ENCODE peak calls at places on chromosomes 4 and X, in six cellular contexts. One of them, this sample, is unnamed.

GRCh38 chr4:82528868-82529267 is 32.9 kb downstream of the TMEM150C start:
- DNase-seq in colonic mucosa: no peak
- DNase-seq in left lung: no peak
- DNase-seq in naive thymus-derived CD8-positive, alpha-beta T cell: no peak
- DNase-seq in Right ventricle myocardium superior: no peak
- DNase-seq in T-helper 1 cell: no peak
- DNase-seq in this sample: no peak

GRCh38 chrX:129782706-129783105 is 3.0 kb downstream of the SASH3 start:
- DNase-seq in colonic mucosa: no peak
- DNase-seq in left lung: no peak
- DNase-seq in naive thymus-derived CD8-positive, alpha-beta T cell: no peak
- DNase-seq in Right ventricle myocardium superior: no peak
- DNase-seq in T-helper 1 cell: no peak
- DNase-seq in this sample: no peak

GRCh38 chrX:154317391-154318000 is 21.9 kb downstream of the TKTL1 start:
- DNase-seq in colonic mucosa: no peak
- DNase-seq in left lung: no peak
- DNase-seq in naive thymus-derived CD8-positive, alpha-beta T cell: peak; percentile 66
- DNase-seq in Right ventricle myocardium superior: no peak
- DNase-seq in T-helper 1 cell: no peak
- DNase-seq in this sample: no peak

GRCh38 chr4:109009909-109010308 is 247.1 kb upstream of the ETNPPL start:
- DNase-seq in colonic mucosa: no peak
- DNase-seq in left lung: no peak
- DNase-seq in naive thymus-derived CD8-positive, alpha-beta T cell: no peak
- DNase-seq in Right ventricle myocardium superior: no peak
- DNase-seq in T-helper 1 cell: no peak
- DNase-seq in this sample: no peak

GRCh38 chrX:23372220-23372902 is 37.7 kb downstream of the PTCHD1 start:
- DNase-seq in colonic mucosa: no peak
- DNase-seq in left lung: no peak
- DNase-seq in naive thymus-derived CD8-positive, alpha-beta T cell: no peak
- DNase-seq in Right ventricle myocardium superior: no peak
- DNase-seq in T-helper 1 cell: no peak
- DNase-seq in this sample: no peak

GRCh38 chr4:48016141-48017107 is at the start of the genes CNGA1 and NIPAL1:
- DNase-seq in colonic mucosa: peak; percentile 93
- DNase-seq in left lung: peak; percentile 76
- DNase-seq in naive thymus-derived CD8-positive, alpha-beta T cell: peak; percentile 82
- DNase-seq in Right ventricle myocardium superior: peak; percentile 85
- DNase-seq in T-helper 1 cell: peak; percentile 12
- DNase-seq in this sample: peak; percentile 45

GRCh38 chr4:18051281-18051680 is 29.7 kb upstream of the LCORL start:
- DNase-seq in colonic mucosa: no peak
- DNase-seq in left lung: no peak
- DNase-seq in naive thymus-derived CD8-positive, alpha-beta T cell: no peak
- DNase-seq in Right ventricle myocardium superior: no peak
- DNase-seq in T-helper 1 cell: no peak
- DNase-seq in this sample: no peak

GRCh38 chrX:79138658-79139241 is 5.7 kb upstream of the GPR174 start:
- DNase-seq in colonic mucosa: no peak
- DNase-seq in left lung: no peak
- DNase-seq in naive thymus-derived CD8-positive, alpha-beta T cell: no peak
- DNase-seq in Right ventricle myocardium superior: no peak
- DNase-seq in T-helper 1 cell: no peak
- DNase-seq in this sample: no peak

GRCh38 chr4:155548173-155548572 is 118.5 kb upstream of the GUCY1A1 start:
- DNase-seq in colonic mucosa: no peak
- DNase-seq in left lung: no peak
- DNase-seq in naive thymus-derived CD8-positive, alpha-beta T cell: no peak
- DNase-seq in Right ventricle myocardium superior: no peak
- DNase-seq in T-helper 1 cell: no peak
- DNase-seq in this sample: no peak

GRCh38 chr4:128782076-128782715 is 27.3 kb upstream of the JADE1 start:
- DNase-seq in colonic mucosa: peak; percentile 32
- DNase-seq in left lung: no peak
- DNase-seq in naive thymus-derived CD8-positive, alpha-beta T cell: peak; percentile 83
- DNase-seq in Right ventricle myocardium superior: peak; percentile 53
- DNase-seq in T-helper 1 cell: peak; percentile 42
- DNase-seq in this sample: peak; percentile 21

GRCh38 chrX:82320554-82320953 is 1118.7 kb downstream of the SH3BGRL start:
- DNase-seq in colonic mucosa: no peak
- DNase-seq in left lung: no peak
- DNase-seq in naive thymus-derived CD8-positive, alpha-beta T cell: no peak
- DNase-seq in Right ventricle myocardium superior: no peak
- DNase-seq in T-helper 1 cell: no peak
- DNase-seq in this sample: no peak

GRCh38 chr4:146260521-146260920 is 46.2 kb downstream of the REELD1 start:
- DNase-seq in colonic mucosa: no peak
- DNase-seq in left lung: no peak
- DNase-seq in naive thymus-derived CD8-positive, alpha-beta T cell: no peak
- DNase-seq in Right ventricle myocardium superior: no peak
- DNase-seq in T-helper 1 cell: no peak
- DNase-seq in this sample: no peak

GRCh38 chr4:88897180-88897579 is 159.8 kb downstream of the FAM13A start:
- DNase-seq in colonic mucosa: no peak
- DNase-seq in left lung: no peak
- DNase-seq in naive thymus-derived CD8-positive, alpha-beta T cell: no peak
- DNase-seq in Right ventricle myocardium superior: no peak
- DNase-seq in T-helper 1 cell: no peak
- DNase-seq in this sample: no peak

GRCh38 chr4:25859429-25860148 is 3.2 kb downstream of the SEL1L3 start:
- DNase-seq in colonic mucosa: no peak
- DNase-seq in left lung: no peak
- DNase-seq in naive thymus-derived CD8-positive, alpha-beta T cell: peak; percentile 67
- DNase-seq in Right ventricle myocardium superior: no peak
- DNase-seq in T-helper 1 cell: peak; percentile 82
- DNase-seq in this sample: peak; percentile 50

GRCh38 chrX:102746134-102746584 is 25.6 kb downstream of the GPRASP3 start:
- DNase-seq in colonic mucosa: peak; percentile 33
- DNase-seq in left lung: peak; percentile 47
- DNase-seq in naive thymus-derived CD8-positive, alpha-beta T cell: no peak
- DNase-seq in Right ventricle myocardium superior: peak; percentile 70
- DNase-seq in T-helper 1 cell: no peak
- DNase-seq in this sample: no peak

GRCh38 chr4:139619644-139620043 is 46.0 kb upstream of the MGST2 start:
- DNase-seq in colonic mucosa: no peak
- DNase-seq in left lung: no peak
- DNase-seq in naive thymus-derived CD8-positive, alpha-beta T cell: no peak
- DNase-seq in Right ventricle myocardium superior: no peak
- DNase-seq in T-helper 1 cell: peak; percentile 11
- DNase-seq in this sample: no peak

GRCh38 chrX:11540532-11541377 is 125.0 kb downstream of the ARHGAP6 start:
- DNase-seq in colonic mucosa: no peak
- DNase-seq in left lung: no peak
- DNase-seq in naive thymus-derived CD8-positive, alpha-beta T cell: no peak
- DNase-seq in Right ventricle myocardium superior: peak; percentile 42
- DNase-seq in T-helper 1 cell: no peak
- DNase-seq in this sample: no peak

GRCh38 chrX:26952213-26952612 is 510.9 kb downstream of the PPP4R3C start:
- DNase-seq in colonic mucosa: no peak
- DNase-seq in left lung: no peak
- DNase-seq in naive thymus-derived CD8-positive, alpha-beta T cell: no peak
- DNase-seq in Right ventricle myocardium superior: no peak
- DNase-seq in T-helper 1 cell: no peak
- DNase-seq in this sample: no peak

GRCh38 chr4:7901274-7901845 is 38.3 kb downstream of the AFAP1 start:
- DNase-seq in colonic mucosa: no peak
- DNase-seq in left lung: no peak
- DNase-seq in naive thymus-derived CD8-positive, alpha-beta T cell: no peak
- DNase-seq in Right ventricle myocardium superior: no peak
- DNase-seq in T-helper 1 cell: no peak
- DNase-seq in this sample: no peak

GRCh38 chr4:139711461-139711860 is 45.8 kb downstream of the MGST2 start:
- DNase-seq in colonic mucosa: peak; percentile 34
- DNase-seq in left lung: no peak
- DNase-seq in naive thymus-derived CD8-positive, alpha-beta T cell: no peak
- DNase-seq in Right ventricle myocardium superior: no peak
- DNase-seq in T-helper 1 cell: no peak
- DNase-seq in this sample: no peak

GRCh38 chr4:7970031-7970946 is 30.6 kb upstream of the AFAP1 start:
- DNase-seq in colonic mucosa: peak; percentile 82
- DNase-seq in left lung: no peak
- DNase-seq in naive thymus-derived CD8-positive, alpha-beta T cell: peak; percentile 68
- DNase-seq in Right ventricle myocardium superior: no peak
- DNase-seq in T-helper 1 cell: peak; percentile 69
- DNase-seq in this sample: no peak

GRCh38 chrX:5681159-5681558 is 547.5 kb downstream of the NLGN4X start:
- DNase-seq in colonic mucosa: no peak
- DNase-seq in left lung: no peak
- DNase-seq in naive thymus-derived CD8-positive, alpha-beta T cell: no peak
- DNase-seq in Right ventricle myocardium superior: no peak
- DNase-seq in T-helper 1 cell: no peak
- DNase-seq in this sample: no peak

GRCh38 chr4:129094347-129094746 is 1.0 kb upstream of the SCLT1 start:
- DNase-seq in colonic mucosa: no peak
- DNase-seq in left lung: no peak
- DNase-seq in naive thymus-derived CD8-positive, alpha-beta T cell: no peak
- DNase-seq in Right ventricle myocardium superior: no peak
- DNase-seq in T-helper 1 cell: no peak
- DNase-seq in this sample: no peak

GRCh38 chr4:93776386-93777080 is 52.0 kb upstream of the ATOH1 start:
- DNase-seq in colonic mucosa: no peak
- DNase-seq in left lung: no peak
- DNase-seq in naive thymus-derived CD8-positive, alpha-beta T cell: no peak
- DNase-seq in Right ventricle myocardium superior: no peak
- DNase-seq in T-helper 1 cell: no peak
- DNase-seq in this sample: no peak

GRCh38 chr4:77734928-77735327 is 84.2 kb downstream of the CNOT6L start:
- DNase-seq in colonic mucosa: no peak
- DNase-seq in left lung: no peak
- DNase-seq in naive thymus-derived CD8-positive, alpha-beta T cell: no peak
- DNase-seq in Right ventricle myocardium superior: no peak
- DNase-seq in T-helper 1 cell: peak; percentile 75
- DNase-seq in this sample: peak; percentile 1

GRCh38 chr4:138062929-138063328 is 179.2 kb downstream of the SLC7A11 start:
- DNase-seq in colonic mucosa: no peak
- DNase-seq in left lung: no peak
- DNase-seq in naive thymus-derived CD8-positive, alpha-beta T cell: no peak
- DNase-seq in Right ventricle myocardium superior: no peak
- DNase-seq in T-helper 1 cell: no peak
- DNase-seq in this sample: no peak

GRCh38 chrX:129905787-129906580 is at the start of gene UTP14A:
- DNase-seq in colonic mucosa: peak; percentile 87
- DNase-seq in left lung: peak; percentile 89
- DNase-seq in naive thymus-derived CD8-positive, alpha-beta T cell: peak; percentile 89
- DNase-seq in Right ventricle myocardium superior: peak; percentile 93
- DNase-seq in T-helper 1 cell: peak; percentile 91
- DNase-seq in this sample: peak; percentile 77

GRCh38 chr4:159193256-159193655 is 90.4 kb downstream of the RAPGEF2 start:
- DNase-seq in colonic mucosa: no peak
- DNase-seq in left lung: no peak
- DNase-seq in naive thymus-derived CD8-positive, alpha-beta T cell: no peak
- DNase-seq in Right ventricle myocardium superior: no peak
- DNase-seq in T-helper 1 cell: no peak
- DNase-seq in this sample: no peak

GRCh38 chrX:73977542-73978169 is 326.3 kb upstream of the ZCCHC13 start:
- DNase-seq in colonic mucosa: no peak
- DNase-seq in left lung: no peak
- DNase-seq in naive thymus-derived CD8-positive, alpha-beta T cell: peak; percentile 63
- DNase-seq in Right ventricle myocardium superior: no peak
- DNase-seq in T-helper 1 cell: peak; percentile 15
- DNase-seq in this sample: peak; percentile 10

GRCh38 chrX:57070185-57070984 is 51.0 kb downstream of the SPIN2B start:
- DNase-seq in colonic mucosa: no peak
- DNase-seq in left lung: no peak
- DNase-seq in naive thymus-derived CD8-positive, alpha-beta T cell: no peak
- DNase-seq in Right ventricle myocardium superior: no peak
- DNase-seq in T-helper 1 cell: no peak
- DNase-seq in this sample: no peak

GRCh38 chr4:74370912-74371311 is 6.0 kb downstream of the EREG start:
- DNase-seq in colonic mucosa: peak; percentile 59
- DNase-seq in left lung: no peak
- DNase-seq in naive thymus-derived CD8-positive, alpha-beta T cell: no peak
- DNase-seq in Right ventricle myocardium superior: no peak
- DNase-seq in T-helper 1 cell: peak; percentile 7
- DNase-seq in this sample: no peak

GRCh38 chr4:6110681-6111353 is 89.5 kb downstream of the JAKMIP1 start:
- DNase-seq in colonic mucosa: no peak
- DNase-seq in left lung: no peak
- DNase-seq in naive thymus-derived CD8-positive, alpha-beta T cell: no peak
- DNase-seq in Right ventricle myocardium superior: no peak
- DNase-seq in T-helper 1 cell: no peak
- DNase-seq in this sample: no peak

GRCh38 chr4:38914859-38915258 is 47.3 kb downstream of the FAM114A1 start:
- DNase-seq in colonic mucosa: no peak
- DNase-seq in left lung: no peak
- DNase-seq in naive thymus-derived CD8-positive, alpha-beta T cell: no peak
- DNase-seq in Right ventricle myocardium superior: no peak
- DNase-seq in T-helper 1 cell: peak; percentile 36
- DNase-seq in this sample: no peak

GRCh38 chr4:168580228-168580627 is 83.4 kb downstream of the PALLD start:
- DNase-seq in colonic mucosa: no peak
- DNase-seq in left lung: no peak
- DNase-seq in naive thymus-derived CD8-positive, alpha-beta T cell: no peak
- DNase-seq in Right ventricle myocardium superior: no peak
- DNase-seq in T-helper 1 cell: no peak
- DNase-seq in this sample: no peak

GRCh38 chr4:53374777-53375258 is 2.6 kb upstream of the FIP1L1 start:
- DNase-seq in colonic mucosa: no peak
- DNase-seq in left lung: no peak
- DNase-seq in naive thymus-derived CD8-positive, alpha-beta T cell: no peak
- DNase-seq in Right ventricle myocardium superior: no peak
- DNase-seq in T-helper 1 cell: no peak
- DNase-seq in this sample: no peak

GRCh38 chrX:103063918-103064434 is at the start of gene BEX1:
- DNase-seq in colonic mucosa: no peak
- DNase-seq in left lung: no peak
- DNase-seq in naive thymus-derived CD8-positive, alpha-beta T cell: no peak
- DNase-seq in Right ventricle myocardium superior: no peak
- DNase-seq in T-helper 1 cell: peak; percentile 12
- DNase-seq in this sample: no peak

GRCh38 chr4:2789801-2790582 is 2.9 kb upstream of the SH3BP2 start:
- DNase-seq in colonic mucosa: no peak
- DNase-seq in left lung: peak; percentile 31
- DNase-seq in naive thymus-derived CD8-positive, alpha-beta T cell: peak; percentile 58
- DNase-seq in Right ventricle myocardium superior: peak; percentile 30
- DNase-seq in T-helper 1 cell: no peak
- DNase-seq in this sample: no peak

GRCh38 chr4:39029752-39030694 is 2.2 kb downstream of the TMEM156 start:
- DNase-seq in colonic mucosa: no peak
- DNase-seq in left lung: no peak
- DNase-seq in naive thymus-derived CD8-positive, alpha-beta T cell: no peak
- DNase-seq in Right ventricle myocardium superior: no peak
- DNase-seq in T-helper 1 cell: peak; percentile 59
- DNase-seq in this sample: no peak